ENCODE peak calls at places on chromosomes 4 and X, in nine cellular contexts. X, B, V, H, L, E, D, P and F are unnamed samples. For H3K36me3 and H3K9me3, the result is how much of the 10 kb centered on the place peaks cover.

GRCh38 chr4:147360301-147360700 is 120.6 kb upstream of the EDNRA start:
- DNase-seq in E (peak), P (no peak), B (peak), L (no peak), X (no peak), V (no peak), D (no peak), H (peak), F (no peak)

GRCh38 chr4:5810770-5811430 is 82.0 kb downstream of the CRMP1 start:
- DNase-seq in L (no peak), D (no peak), H (no peak), E (no peak), B (no peak), P (no peak), V (no peak), X (no peak), F (no peak)

GRCh38 chrX:31374786-31375185 is 302.9 kb upstream of the FTHL17 start:
- DNase-seq in V (no peak), B (no peak), H (peak), E (no peak), L (no peak), X (no peak), D (no peak), P (no peak), F (no peak)

GRCh38 chrX:19332983-19333382 is 10.7 kb upstream of the PDHA1 start:
- DNase-seq in B (peak), X (peak), D (no peak), H (peak), L (no peak), V (no peak), P (peak), E (peak), F (no peak)

GRCh38 chr4:89438102-89438831 is 130.7 kb upstream of the GPRIN3 start:
- DNase-seq in L (no peak), H (peak), V (no peak), E (peak), P (peak), X (peak), D (peak), B (peak), F (peak)

GRCh38 chr4:96585304-96585703 is 745.4 kb downstream of the PDHA2 start:
- DNase-seq in D (no peak), B (no peak), L (no peak), V (no peak), E (no peak), P (no peak), H (peak), X (no peak), F (no peak)

GRCh38 chr4:48687313-48687712 is 92.8 kb downstream of the FRYL start:
- DNase-seq in X (no peak), L (no peak), B (no peak), D (no peak), H (no peak), P (no peak), E (no peak), V (no peak), F (no peak)

GRCh38 chr4:41620594-41621256 is 82.8 kb downstream of the LIMCH1 start:
- DNase-seq in V (no peak), B (no peak), X (no peak), L (peak), D (no peak), E (no peak), P (no peak), H (no peak), F (no peak)

GRCh38 chr4:16896871-16897270 is 1.6 kb downstream of the LDB2 start:
- DNase-seq in B (peak), H (peak), D (no peak), P (no peak), L (no peak), E (peak), X (no peak), V (no peak), F (no peak)

GRCh38 chr4:61152433-61152832 is 47.7 kb upstream of the ADGRL3 start:
- DNase-seq in V (no peak), E (no peak), H (no peak), X (no peak), B (no peak), L (no peak), P (no peak), D (no peak), F (no peak)

GRCh38 chr4:8401665-8402064 is 38.9 kb downstream of the ACOX3 start:
- DNase-seq in P (no peak), V (no peak), H (no peak), X (no peak), E (no peak), B (no peak), L (no peak), D (no peak), F (peak)

GRCh38 chrX:22666441-22666840 is 333.3 kb upstream of the DDX53 start:
- DNase-seq in E (peak), H (peak), L (no peak), B (peak), D (peak), P (peak), X (no peak), V (no peak), F (no peak)

GRCh38 chr4:1237981-1238675 is 10.8 kb downstream of the CTBP1 start:
- DNase-seq in P (no peak), B (no peak), L (peak), X (no peak), E (no peak), V (peak), D (no peak), H (no peak), F (peak)

GRCh38 chr4:137156807-137157206 is 375.5 kb downstream of the PCDH18 start:
- DNase-seq in E (no peak), V (no peak), H (no peak), B (no peak), P (no peak), D (no peak), L (no peak), X (no peak), F (no peak)

GRCh38 chr4:72375050-72375736 is 193.8 kb downstream of the ADAMTS3 start:
- DNase-seq in L (no peak), H (no peak), E (peak), D (no peak), V (no peak), P (no peak), X (no peak), B (peak), F (no peak)

GRCh38 chrX:3271485-3272186 is 74.8 kb downstream of the MXRA5 start:
- DNase-seq in V (no peak), L (no peak), B (peak), E (peak), P (no peak), D (no peak), X (no peak), H (peak), F (no peak)

GRCh38 chr4:67542076-67542475 is 3.2 kb downstream of the CENPC start:
- DNase-seq in L (no peak), H (no peak), V (no peak), P (no peak), B (no peak), E (no peak), X (no peak), D (no peak), F (no peak)
- H3K36me3 ChIP-seq in L (under half), H (under half), V (under half), P (under half), B (under half), E (under half), X (under half), D (under half), F (half or more)

GRCh38 chrX:102029026-102029425 is 96.5 kb upstream of the TCEAL2 start:
- DNase-seq in P (no peak), B (no peak), H (no peak), L (no peak), V (no peak), E (no peak), X (no peak), D (no peak), F (no peak)
- H3K9me3 ChIP-seq in P (under half), B (under half), H (under half), L (under half), V (under half), E (under half), X (under half), D (under half), F (under half)

GRCh38 chrX:74349387-74349786 is 45.4 kb downstream of the ZCCHC13 start:
- DNase-seq in X (no peak), P (no peak), D (no peak), L (no peak), E (peak), H (no peak), B (peak), V (no peak), F (no peak)
- TF ChIP-seq CTCF in X (no peak), P (no peak), D (no peak), L (no peak), E (no peak), H (no peak), B (no peak), V (no peak), F (no peak)

DNA sequence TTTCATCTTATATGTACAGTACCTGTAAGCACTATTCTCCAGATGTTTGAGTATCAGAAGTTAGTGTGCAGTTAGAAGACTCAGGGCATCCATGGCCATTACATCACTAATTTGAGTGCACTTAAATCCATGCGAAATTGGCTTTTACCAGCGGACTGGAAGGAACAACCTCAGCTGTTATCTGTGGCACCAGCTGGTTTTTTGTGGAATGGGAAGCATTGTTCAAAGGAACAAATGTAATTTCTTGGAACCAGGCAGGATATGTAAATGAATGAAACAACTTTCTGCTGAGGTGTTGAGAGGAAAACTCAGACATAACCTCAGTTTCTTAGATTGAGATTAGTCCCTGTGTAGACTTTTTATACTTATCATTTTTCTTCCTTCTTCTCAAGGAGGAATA is 60.2 kb downstream of the PDGFRA start:
- DNase-seq in E (no peak), X (no peak), P (no peak), L (no peak), H (no peak), D (no peak), B (no peak), V (no peak), F (no peak)
- H3K36me3 ChIP-seq in E (half or more), X (under half), P (under half), L (under half), H (under half), D (under half), B (half or more), V (under half), F (under half)

DNA sequence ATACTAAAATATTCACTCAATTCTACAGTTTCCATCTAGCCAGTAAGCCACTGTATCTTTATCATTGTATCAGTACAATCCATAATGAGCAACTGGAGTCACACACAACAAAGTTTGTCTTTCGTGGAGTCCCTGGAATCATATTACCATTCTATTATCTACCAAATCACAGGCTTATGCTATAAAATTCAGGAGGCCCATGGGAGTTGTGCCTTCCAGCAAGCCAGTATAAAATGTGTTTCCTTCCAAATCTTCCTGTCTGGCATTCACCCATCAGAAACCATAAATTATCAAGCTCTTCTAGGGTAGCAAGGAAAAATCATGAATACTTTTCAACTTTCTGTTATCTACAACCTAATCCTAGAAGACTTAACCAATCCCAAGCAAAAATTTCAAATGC is 1383.3 kb upstream of the PCDH7 start:
- DNase-seq in X (no peak), V (no peak), B (no peak), D (no peak), L (no peak), H (peak), E (no peak), P (no peak), F (no peak)
- H3K9me3 ChIP-seq in X (under half), V (under half), B (under half), D (under half), L (under half), H (under half), E (under half), P (under half), F (under half)

GRCh38 chr4:18052158-18052557 is 30.6 kb upstream of the LCORL start:
- DNase-seq in H (no peak), D (no peak), B (no peak), L (no peak), E (peak), P (no peak), V (no peak), X (no peak), F (no peak)

GRCh38 chr4:18049446-18049845 is 27.9 kb upstream of the LCORL start:
- DNase-seq in H (no peak), V (no peak), E (peak), D (no peak), B (no peak), P (no peak), L (no peak), X (no peak), F (no peak)

GRCh38 chr4:18050448-18050847 is 28.9 kb upstream of the LCORL start:
- DNase-seq in B (no peak), V (no peak), L (no peak), D (no peak), P (no peak), E (no peak), H (no peak), X (no peak), F (no peak)

GRCh38 chr4:18051281-18051680 is 29.7 kb upstream of the LCORL start:
- DNase-seq in L (no peak), E (peak), H (no peak), X (no peak), P (no peak), V (no peak), D (no peak), B (no peak), F (no peak)
- TF ChIP-seq CTCF in L (no peak), E (no peak), H (no peak), X (no peak), P (no peak), V (no peak), D (no peak), B (no peak), F (no peak)